ENCODE peak calls at places on chromosomes 5 and 9, in seven cellular contexts. One of them, this sample, is unnamed.

GRCh38 chr9:134378901-134379338 is 52.7 kb downstream of the RXRA start:
- DNase-seq in pancreas: no peak
- DNase-seq in GM13976: no peak
- DNase-seq in GM12864: no peak
- DNase-seq in CD4-positive, alpha-beta T cell: no peak
- DNase-seq in neural progenitor cell: peak; percentile 32
- DNase-seq in CD8-positive, alpha-beta T cell: no peak
- DNase-seq in this sample: no peak

GRCh38 chr9:73805853-73806458 is 654.3 kb downstream of the ANXA1 start:
- DNase-seq in CD4-positive, alpha-beta T cell: no peak
- DNase-seq in neural progenitor cell: no peak
- DNase-seq in pancreas: no peak
- DNase-seq in GM13976: no peak
- DNase-seq in CD8-positive, alpha-beta T cell: no peak
- DNase-seq in GM12864: no peak
- DNase-seq in this sample: no peak

GRCh38 chr5:55848783-55849182 is 2.4 kb upstream of the IL31RA start:
- DNase-seq in GM12864: no peak
- DNase-seq in CD4-positive, alpha-beta T cell: no peak
- DNase-seq in neural progenitor cell: no peak
- DNase-seq in pancreas: no peak
- DNase-seq in CD8-positive, alpha-beta T cell: no peak
- DNase-seq in GM13976: no peak
- DNase-seq in this sample: no peak

GRCh38 chr5:96459313-96460109 is 26.5 kb upstream of the PCSK1 start:
- DNase-seq in GM13976: no peak
- DNase-seq in pancreas: no peak
- DNase-seq in neural progenitor cell: no peak
- DNase-seq in CD4-positive, alpha-beta T cell: no peak
- DNase-seq in CD8-positive, alpha-beta T cell: no peak
- DNase-seq in GM12864: no peak
- DNase-seq in this sample: no peak

GRCh38 chr9:13386935-13387667 is 107.6 kb upstream of the MPDZ start:
- DNase-seq in CD4-positive, alpha-beta T cell: no peak
- DNase-seq in pancreas: no peak
- DNase-seq in GM12864: no peak
- DNase-seq in neural progenitor cell: no peak
- DNase-seq in CD8-positive, alpha-beta T cell: no peak
- DNase-seq in GM13976: no peak
- DNase-seq in this sample: no peak

GRCh38 chr5:84825616-84826015 is 440.9 kb upstream of the EDIL3 start:
- DNase-seq in GM13976: no peak
- DNase-seq in GM12864: no peak
- DNase-seq in pancreas: no peak
- DNase-seq in neural progenitor cell: no peak
- DNase-seq in CD8-positive, alpha-beta T cell: no peak
- DNase-seq in CD4-positive, alpha-beta T cell: no peak
- DNase-seq in this sample: no peak

GRCh38 chr5:180090098-180090768 is 18.7 kb upstream of the RNF130 start:
- DNase-seq in GM13976: peak; percentile 81
- DNase-seq in CD4-positive, alpha-beta T cell: peak; percentile 64
- DNase-seq in CD8-positive, alpha-beta T cell: peak; percentile 89
- DNase-seq in pancreas: peak; percentile 75
- DNase-seq in neural progenitor cell: peak; percentile 95
- DNase-seq in GM12864: no peak
- DNase-seq in this sample: peak; percentile 66

GRCh38 chr5:120539471-120539870 is 75.4 kb downstream of the PRR16 start:
- DNase-seq in CD8-positive, alpha-beta T cell: no peak
- DNase-seq in GM13976: no peak
- DNase-seq in GM12864: no peak
- DNase-seq in CD4-positive, alpha-beta T cell: no peak
- DNase-seq in pancreas: no peak
- DNase-seq in neural progenitor cell: no peak
- DNase-seq in this sample: no peak

GRCh38 chr5:324736-325612 is 3.5 kb downstream of the AHRR start:
- DNase-seq in neural progenitor cell: no peak
- DNase-seq in CD4-positive, alpha-beta T cell: no peak
- DNase-seq in GM12864: no peak
- DNase-seq in pancreas: no peak
- DNase-seq in GM13976: no peak
- DNase-seq in CD8-positive, alpha-beta T cell: no peak
- DNase-seq in this sample: no peak

GRCh38 chr9:114813717-114814418 is 8.0 kb upstream of the TNFSF15 start:
- DNase-seq in GM12864: no peak
- DNase-seq in CD8-positive, alpha-beta T cell: no peak
- DNase-seq in CD4-positive, alpha-beta T cell: no peak
- DNase-seq in GM13976: no peak
- DNase-seq in pancreas: no peak
- DNase-seq in neural progenitor cell: no peak
- DNase-seq in this sample: no peak

GRCh38 chr5:56479701-56480304 is 246.7 kb upstream of the ANKRD55 start:
- DNase-seq in CD8-positive, alpha-beta T cell: peak; percentile 14
- DNase-seq in GM13976: peak; percentile 46
- DNase-seq in CD4-positive, alpha-beta T cell: peak; percentile 38
- DNase-seq in pancreas: no peak
- DNase-seq in neural progenitor cell: no peak
- DNase-seq in GM12864: no peak
- DNase-seq in this sample: peak; percentile 57

GRCh38 chr5:177355868-177356168 is 1.9 kb upstream of the RGS14 start:
- DNase-seq in CD8-positive, alpha-beta T cell: no peak
- DNase-seq in GM12864: no peak
- DNase-seq in neural progenitor cell: no peak
- DNase-seq in pancreas: no peak
- DNase-seq in GM13976: no peak
- DNase-seq in CD4-positive, alpha-beta T cell: no peak
- DNase-seq in this sample: no peak

GRCh38 chr9:71929223-71929622 is 17.8 kb downstream of the C9orf85 start:
- DNase-seq in CD8-positive, alpha-beta T cell: no peak
- DNase-seq in pancreas: no peak
- DNase-seq in GM13976: no peak
- DNase-seq in GM12864: no peak
- DNase-seq in neural progenitor cell: no peak
- DNase-seq in CD4-positive, alpha-beta T cell: no peak
- DNase-seq in this sample: no peak

GRCh38 chr9:35760651-35761050 is 6.6 kb upstream of the MSMP start:
- DNase-seq in pancreas: no peak
- DNase-seq in neural progenitor cell: no peak
- DNase-seq in GM13976: no peak
- DNase-seq in GM12864: no peak
- DNase-seq in CD8-positive, alpha-beta T cell: no peak
- DNase-seq in CD4-positive, alpha-beta T cell: no peak
- DNase-seq in this sample: no peak

GRCh38 chr9:113042884-113043657 is 13.5 kb downstream of the ZFP37 start:
- DNase-seq in CD4-positive, alpha-beta T cell: no peak
- DNase-seq in GM13976: no peak
- DNase-seq in neural progenitor cell: no peak
- DNase-seq in GM12864: no peak
- DNase-seq in CD8-positive, alpha-beta T cell: no peak
- DNase-seq in pancreas: no peak
- DNase-seq in this sample: no peak

GRCh38 chr5:180136661-180137381 is 65.3 kb upstream of the RNF130 start:
- DNase-seq in neural progenitor cell: no peak
- DNase-seq in CD4-positive, alpha-beta T cell: no peak
- DNase-seq in GM12864: no peak
- DNase-seq in GM13976: no peak
- DNase-seq in CD8-positive, alpha-beta T cell: no peak
- DNase-seq in pancreas: peak; percentile 60
- DNase-seq in this sample: no peak

GRCh38 chr5:36724429-36725332 is 118.3 kb downstream of the SLC1A3 start:
- DNase-seq in neural progenitor cell: no peak
- DNase-seq in CD8-positive, alpha-beta T cell: peak; percentile 10
- DNase-seq in GM13976: peak; percentile 86
- DNase-seq in GM12864: peak; percentile 91
- DNase-seq in pancreas: no peak
- DNase-seq in CD4-positive, alpha-beta T cell: no peak
- DNase-seq in this sample: peak; percentile 83

GRCh38 chr9:74379718-74380117 is 117.4 kb upstream of the RORB start:
- DNase-seq in GM12864: peak; percentile 8
- DNase-seq in pancreas: no peak
- DNase-seq in GM13976: no peak
- DNase-seq in CD8-positive, alpha-beta T cell: no peak
- DNase-seq in CD4-positive, alpha-beta T cell: no peak
- DNase-seq in neural progenitor cell: peak; percentile 70
- DNase-seq in this sample: no peak

GRCh38 chr5:68478306-68479091 is 262.9 kb downstream of the PIK3R1 start:
- DNase-seq in CD8-positive, alpha-beta T cell: no peak
- DNase-seq in neural progenitor cell: no peak
- DNase-seq in GM13976: no peak
- DNase-seq in pancreas: no peak
- DNase-seq in GM12864: no peak
- DNase-seq in CD4-positive, alpha-beta T cell: no peak
- DNase-seq in this sample: no peak

GRCh38 chr9:89482056-89482784 is 15.7 kb downstream of the SEMA4D start:
- DNase-seq in CD4-positive, alpha-beta T cell: no peak
- DNase-seq in neural progenitor cell: no peak
- DNase-seq in GM13976: no peak
- DNase-seq in GM12864: no peak
- DNase-seq in CD8-positive, alpha-beta T cell: no peak
- DNase-seq in pancreas: no peak
- DNase-seq in this sample: no peak

GRCh38 chr5:140402258-140403074 is 833 bp downstream of the ANKHD1 start:
- DNase-seq in GM12864: peak; percentile 7
- DNase-seq in CD4-positive, alpha-beta T cell: peak; percentile 14
- DNase-seq in GM13976: peak; percentile 47
- DNase-seq in pancreas: no peak
- DNase-seq in CD8-positive, alpha-beta T cell: peak; percentile 39
- DNase-seq in neural progenitor cell: peak; percentile 84
- DNase-seq in this sample: peak; percentile 44

DNA sequence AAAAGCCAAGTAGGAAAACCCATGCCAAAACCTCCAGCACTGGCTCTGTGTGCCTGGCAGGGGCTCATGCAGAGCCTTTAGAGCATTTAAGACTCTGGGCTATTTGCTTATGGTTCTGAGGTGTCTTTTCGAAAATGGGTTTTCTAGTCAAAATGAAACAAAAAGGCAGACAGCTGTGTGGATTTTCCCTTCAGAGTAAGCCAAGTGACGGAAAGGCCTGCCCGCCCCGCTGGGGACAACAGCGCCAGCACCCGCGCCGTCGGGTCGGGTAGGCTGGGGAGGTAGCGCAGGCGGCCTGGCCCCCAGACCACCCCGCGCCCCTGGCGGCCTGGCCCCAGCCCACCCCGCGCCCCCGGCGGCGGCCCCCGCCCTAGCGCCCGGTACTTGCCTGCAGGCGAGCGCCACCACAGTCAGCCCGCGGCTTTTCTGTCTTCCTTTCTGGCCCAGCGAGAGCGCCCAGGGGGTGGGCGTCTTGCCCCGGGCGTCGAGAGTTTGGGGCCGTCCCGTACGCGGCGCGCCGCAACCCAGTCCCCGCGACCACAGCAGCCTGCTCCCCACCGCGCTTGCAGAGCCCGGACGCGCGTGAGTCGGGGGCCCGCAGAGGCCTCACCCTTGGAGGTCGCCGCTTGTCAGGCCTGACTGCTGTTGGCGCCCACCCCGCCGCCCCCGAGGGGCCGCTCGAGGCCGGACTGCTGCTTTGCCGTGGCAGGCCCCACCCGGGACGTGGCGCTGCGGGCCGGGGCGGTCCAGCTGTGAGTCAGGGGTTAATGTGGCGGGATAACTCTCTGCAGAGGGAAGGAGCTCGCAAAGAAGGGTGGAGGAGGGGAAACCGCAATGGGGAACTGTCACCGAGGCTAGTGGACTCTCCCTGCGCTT is at the start of gene TICAM2:
- DNase-seq in pancreas: peak; percentile 84
- DNase-seq in GM13976: peak; percentile 84
- DNase-seq in CD4-positive, alpha-beta T cell: peak; percentile 34
- DNase-seq in GM12864: peak; percentile 81
- DNase-seq in neural progenitor cell: peak; percentile 76
- DNase-seq in CD8-positive, alpha-beta T cell: peak; percentile 55
- DNase-seq in this sample: peak; percentile 88
- TF ChIP-seq CTCF in pancreas: peak; percentile 11
- TF ChIP-seq CTCF in GM13976: peak; percentile 9
- TF ChIP-seq CTCF in CD4-positive, alpha-beta T cell: no peak
- TF ChIP-seq CTCF in GM12864: peak; percentile 8
- TF ChIP-seq CTCF in neural progenitor cell: peak; percentile 46
- TF ChIP-seq CTCF in CD8-positive, alpha-beta T cell: peak; percentile 30
- TF ChIP-seq CTCF in this sample: peak; percentile 29

DNA sequence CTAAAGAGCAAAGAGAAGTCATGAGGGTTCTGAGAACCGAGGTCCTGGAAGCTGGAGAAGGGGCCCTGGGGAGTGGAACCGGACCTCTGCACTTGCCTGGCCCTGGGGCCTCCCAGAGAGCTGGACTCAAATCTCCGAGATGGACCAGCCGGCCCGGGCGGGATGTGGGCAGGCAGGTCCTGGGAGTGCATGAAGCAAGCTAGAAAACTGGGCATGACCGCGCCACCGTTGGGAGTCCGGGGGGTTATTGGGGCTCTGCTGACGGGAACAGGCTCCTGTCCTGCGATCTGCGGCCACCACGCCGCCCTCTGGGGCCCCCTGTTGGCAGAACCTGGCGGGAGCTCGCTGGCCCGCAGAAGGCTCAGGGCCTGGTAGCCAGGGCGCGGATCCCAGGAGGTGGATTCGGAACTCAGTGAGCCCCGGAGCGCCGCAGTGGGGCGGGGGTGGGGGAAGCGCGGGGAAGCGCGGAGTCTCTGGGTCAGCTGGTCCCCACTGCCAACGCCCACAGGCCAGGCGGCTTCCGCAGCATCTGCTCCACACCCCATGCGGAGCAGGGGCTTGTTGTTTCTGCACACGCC is 150.6 kb downstream of the ERCC6L2 start:
- DNase-seq in GM12864: no peak
- DNase-seq in neural progenitor cell: peak; percentile 79
- DNase-seq in CD4-positive, alpha-beta T cell: no peak
- DNase-seq in GM13976: peak; percentile 76
- DNase-seq in CD8-positive, alpha-beta T cell: no peak
- DNase-seq in pancreas: peak; percentile 49
- DNase-seq in this sample: peak; percentile 50
- TF ChIP-seq CTCF in GM12864: no peak
- TF ChIP-seq CTCF in neural progenitor cell: peak; percentile 75
- TF ChIP-seq CTCF in CD4-positive, alpha-beta T cell: no peak
- TF ChIP-seq CTCF in GM13976: peak; percentile 53
- TF ChIP-seq CTCF in CD8-positive, alpha-beta T cell: no peak
- TF ChIP-seq CTCF in pancreas: no peak
- TF ChIP-seq CTCF in this sample: peak; percentile 34

DNA sequence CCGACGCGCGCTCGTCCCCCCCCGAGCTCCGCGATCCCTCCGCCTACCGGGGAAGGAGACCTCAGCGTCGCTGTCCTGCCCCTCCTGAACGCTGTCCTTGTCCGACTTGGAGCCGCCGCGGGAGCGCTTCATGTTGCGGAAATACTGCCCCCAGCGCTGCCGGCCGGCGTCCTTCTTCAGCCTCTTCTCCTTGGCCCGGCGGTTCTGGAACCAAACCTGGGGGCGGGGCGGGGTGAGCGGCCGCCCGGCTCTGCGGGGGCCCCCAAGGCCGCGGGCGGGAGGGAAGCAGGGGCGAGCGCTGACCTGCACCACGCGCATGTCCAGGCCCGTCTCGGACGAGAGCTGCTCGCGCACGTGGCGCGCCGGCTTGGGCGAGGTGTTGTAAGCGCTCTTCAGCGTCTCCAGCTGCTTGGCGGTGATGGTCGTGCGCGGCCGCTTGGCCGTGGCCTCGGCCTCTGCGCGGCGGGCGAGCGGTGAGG is 6.3 kb downstream of the LHX3 start:
- DNase-seq in CD4-positive, alpha-beta T cell: no peak
- DNase-seq in GM12864: no peak
- DNase-seq in CD8-positive, alpha-beta T cell: no peak
- DNase-seq in neural progenitor cell: peak; percentile 70
- DNase-seq in pancreas: peak; percentile 69
- DNase-seq in GM13976: no peak
- DNase-seq in this sample: no peak
- TF ChIP-seq CTCF in CD4-positive, alpha-beta T cell: no peak
- TF ChIP-seq CTCF in GM12864: no peak
- TF ChIP-seq CTCF in CD8-positive, alpha-beta T cell: no peak
- TF ChIP-seq CTCF in neural progenitor cell: peak; percentile 12
- TF ChIP-seq CTCF in pancreas: no peak
- TF ChIP-seq CTCF in GM13976: no peak
- TF ChIP-seq CTCF in this sample: no peak

GRCh38 chr9:120544441-120544840 is 35.5 kb downstream of the CDK5RAP2 start:
- DNase-seq in CD8-positive, alpha-beta T cell: no peak
- DNase-seq in GM12864: no peak
- DNase-seq in pancreas: no peak
- DNase-seq in CD4-positive, alpha-beta T cell: no peak
- DNase-seq in GM13976: no peak
- DNase-seq in neural progenitor cell: no peak
- DNase-seq in this sample: no peak
- TF ChIP-seq CTCF in CD8-positive, alpha-beta T cell: no peak
- TF ChIP-seq CTCF in GM12864: no peak
- TF ChIP-seq CTCF in pancreas: no peak
- TF ChIP-seq CTCF in CD4-positive, alpha-beta T cell: no peak
- TF ChIP-seq CTCF in GM13976: no peak
- TF ChIP-seq CTCF in neural progenitor cell: no peak
- TF ChIP-seq CTCF in this sample: no peak

This sample was measured in GM13977.